ENCODE peak calls at places on chromosomes 3 and 15, in four cellular contexts. One of them, this sample, is unnamed. For H3K4me1, the result is how much of the 10 kb centered on the place peaks cover.

GRCh38 chr3:171165499-171165921 is 139.0 kb upstream of the SLC2A2 start:
- DNase-seq in stomach: no peak
- DNase-seq in heart left ventricle: no peak
- DNase-seq in sigmoid colon: no peak
- DNase-seq in this sample: no peak

GRCh38 chr3:102714567-102714966 is 279.8 kb downstream of the ZPLD1 start:
- DNase-seq in stomach: no peak
- DNase-seq in sigmoid colon: no peak
- DNase-seq in heart left ventricle: no peak
- DNase-seq in this sample: no peak

GRCh38 chr15:85527907-85528306 is 147.5 kb downstream of the AKAP13 start:
- DNase-seq in sigmoid colon: no peak
- DNase-seq in stomach: no peak
- DNase-seq in heart left ventricle: peak
- DNase-seq in this sample: no peak

GRCh38 chr3:179719048-179719734 is 66.4 kb downstream of the USP13 start:
- DNase-seq in sigmoid colon: no peak
- DNase-seq in stomach: no peak
- DNase-seq in heart left ventricle: no peak
- DNase-seq in this sample: no peak

GRCh38 chr15:25739687-25740121 is 123.4 kb downstream of the ATP10A start:
- DNase-seq in stomach: no peak
- DNase-seq in sigmoid colon: no peak
- DNase-seq in heart left ventricle: no peak
- DNase-seq in this sample: no peak

GRCh38 chr3:195001961-195002861 is 268.7 kb downstream of the XXYLT1 start:
- DNase-seq in stomach: peak
- DNase-seq in sigmoid colon: no peak
- DNase-seq in heart left ventricle: peak
- DNase-seq in this sample: peak

GRCh38 chr3:46709147-46709654 is 8.0 kb downstream of the TMIE start:
- DNase-seq in stomach: no peak
- DNase-seq in sigmoid colon: peak
- DNase-seq in heart left ventricle: no peak
- DNase-seq in this sample: no peak

GRCh38 chr3:56763233-56763632 is 38.5 kb downstream of the ARHGEF3 start:
- DNase-seq in heart left ventricle: no peak
- DNase-seq in stomach: no peak
- DNase-seq in sigmoid colon: no peak
- DNase-seq in this sample: no peak

GRCh38 chr3:83873550-83873949 is 1085.2 kb upstream of the CADM2 start:
- DNase-seq in sigmoid colon: no peak
- DNase-seq in heart left ventricle: no peak
- DNase-seq in stomach: no peak
- DNase-seq in this sample: no peak

GRCh38 chr3:127328391-127328790 is 40.5 kb upstream of the PRR20G start:
- DNase-seq in heart left ventricle: no peak
- DNase-seq in sigmoid colon: no peak
- DNase-seq in stomach: no peak
- DNase-seq in this sample: no peak

GRCh38 chr3:72039677-72040076 is 254.7 kb upstream of the PROK2 start:
- DNase-seq in sigmoid colon: no peak
- DNase-seq in stomach: no peak
- DNase-seq in heart left ventricle: no peak
- DNase-seq in this sample: no peak

GRCh38 chr15:74387141-74387541 is 19.7 kb upstream of the CYP11A1 start:
- DNase-seq in sigmoid colon: no peak
- DNase-seq in heart left ventricle: no peak
- DNase-seq in stomach: no peak
- DNase-seq in this sample: no peak

GRCh38 chr15:74387988-74388955 is 20.8 kb upstream of the CYP11A1 start:
- DNase-seq in stomach: no peak
- DNase-seq in sigmoid colon: no peak
- DNase-seq in heart left ventricle: no peak
- DNase-seq in this sample: no peak

GRCh38 chr15:74391604-74392401 is 24.4 kb upstream of the CYP11A1 start:
- DNase-seq in stomach: no peak
- DNase-seq in sigmoid colon: no peak
- DNase-seq in heart left ventricle: no peak
- DNase-seq in this sample: no peak

GRCh38 chr15:74390552-74391288 is 23.3 kb upstream of the CYP11A1 start:
- DNase-seq in stomach: no peak
- DNase-seq in heart left ventricle: no peak
- DNase-seq in sigmoid colon: no peak
- DNase-seq in this sample: no peak

GRCh38 chr15:74389115-74390048 is 21.9 kb upstream of the CYP11A1 start:
- DNase-seq in heart left ventricle: no peak
- DNase-seq in stomach: no peak
- DNase-seq in sigmoid colon: no peak
- DNase-seq in this sample: no peak
- H3K4me1 ChIP-seq in heart left ventricle: under half
- H3K4me1 ChIP-seq in stomach: under half
- H3K4me1 ChIP-seq in sigmoid colon: under half
- H3K4me1 ChIP-seq in this sample: under half

GRCh38 chr3:44184319-44184953 is 57.2 kb upstream of the TOPAZ1 start:
- DNase-seq in stomach: no peak
- DNase-seq in heart left ventricle: no peak
- DNase-seq in sigmoid colon: no peak
- DNase-seq in this sample: no peak
- H3K27ac ChIP-seq in stomach: no peak
- H3K27ac ChIP-seq in heart left ventricle: no peak
- H3K27ac ChIP-seq in sigmoid colon: no peak
- H3K27ac ChIP-seq in this sample: no peak

DNA sequence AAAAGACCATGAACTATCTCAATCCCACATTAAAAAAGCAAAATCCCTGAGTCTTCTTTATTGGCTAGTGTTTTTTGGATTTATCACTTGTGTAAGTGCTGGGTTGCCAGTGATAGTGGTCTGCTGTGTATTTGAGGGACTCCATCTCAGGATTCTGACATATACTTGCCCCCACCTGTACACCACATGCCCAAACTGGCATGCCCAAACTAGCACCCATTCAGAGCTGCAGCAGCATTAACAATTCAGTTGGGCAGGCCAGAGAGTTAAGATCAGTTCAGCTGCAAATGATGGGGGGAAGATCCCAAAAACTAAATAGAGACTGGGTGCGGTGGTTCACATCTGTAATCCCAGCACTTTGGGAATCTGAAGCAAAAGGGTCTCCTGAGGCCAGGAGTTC is 6.3 kb upstream of the TIPIN start:
- DNase-seq in heart left ventricle: no peak
- DNase-seq in stomach: no peak
- DNase-seq in sigmoid colon: no peak
- DNase-seq in this sample: no peak
- TF ChIP-seq POLR2A in heart left ventricle: no peak
- TF ChIP-seq POLR2A in stomach: no peak
- TF ChIP-seq POLR2A in sigmoid colon: no peak
- TF ChIP-seq POLR2A in this sample: no peak

DNA sequence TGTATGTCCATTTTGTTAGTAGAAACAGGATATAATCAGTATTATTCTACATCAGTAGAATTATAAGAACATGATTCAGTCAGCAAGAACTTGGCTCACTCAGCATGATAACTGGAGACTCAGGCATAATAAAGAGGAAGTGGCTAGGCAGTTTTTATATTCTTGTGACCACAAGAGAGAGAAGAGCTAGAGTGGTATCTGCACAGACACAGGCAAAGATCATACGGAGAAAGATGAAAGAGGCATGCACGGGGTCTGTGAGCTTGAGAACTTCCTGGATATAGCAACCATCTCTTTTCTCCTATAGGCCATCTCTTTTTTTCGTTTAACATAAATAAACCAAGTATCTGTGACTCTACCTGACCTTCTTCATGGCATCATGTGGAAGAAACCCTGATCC is 46.8 kb downstream of the MYO5A start:
- DNase-seq in heart left ventricle: no peak
- DNase-seq in sigmoid colon: no peak
- DNase-seq in stomach: no peak
- DNase-seq in this sample: no peak
- H3K4me1 ChIP-seq in heart left ventricle: under half
- H3K4me1 ChIP-seq in sigmoid colon: under half
- H3K4me1 ChIP-seq in stomach: under half
- H3K4me1 ChIP-seq in this sample: under half

GRCh38 chr15:101550124-101550523 is 60.6 kb upstream of the PCSK6 start:
- DNase-seq in sigmoid colon: no peak
- DNase-seq in stomach: no peak
- DNase-seq in heart left ventricle: no peak
- DNase-seq in this sample: no peak
- H3K27ac ChIP-seq in sigmoid colon: no peak
- H3K27ac ChIP-seq in stomach: no peak
- H3K27ac ChIP-seq in heart left ventricle: no peak
- H3K27ac ChIP-seq in this sample: no peak

This sample was measured in adrenal gland.